ENCODE peak calls at places on chromosomes 4 and X, in six cellular contexts. I, M, D, G, R and S are unnamed samples.
A peak's percentile ranks its signal among the peaks of the same experiment; 100 is the strongest.

GRCh38 chr4:158581161-158581560 is 59.5 kb downstream of the RXFP1 start:
- DNase-seq in D (no peak), M (no peak), R (no peak), I (no peak), G (no peak), S (no peak)

GRCh38 chr4:12495211-12495610 is 988.9 kb downstream of the RAB28 start:
- DNase-seq in I (no peak), R (no peak), M (no peak), G (no peak), D (no peak), S (no peak)

GRCh38 chr4:43242611-43243010 is 350.1 kb downstream of the GRXCR1 start:
- DNase-seq in G (no peak), I (no peak), M (no peak), D (no peak), R (no peak), S (no peak)

GRCh38 chrX:10486373-10486772 is 134.0 kb downstream of the MID1 start:
- DNase-seq in M (no peak), D (no peak), R (no peak), I (no peak), G (no peak), S (no peak)

GRCh38 chr4:52244773-52245360 is 193.8 kb downstream of the SPATA18 start:
- DNase-seq in G (no peak), I (no peak), D (no peak), R (peak; percentile 42), M (no peak), S (no peak)

GRCh38 chr4:12545845-12546244 is 938.3 kb downstream of the RAB28 start:
- DNase-seq in I (no peak), R (no peak), G (no peak), M (no peak), D (no peak), S (no peak)

GRCh38 chr4:5993876-5994811 is 24.1 kb downstream of the C4orf50 start:
- DNase-seq in M (no peak), R (no peak), I (no peak), D (no peak), G (no peak), S (no peak)

GRCh38 chr4:82515705-82516104 is 46.1 kb downstream of the TMEM150C start:
- DNase-seq in I (no peak), R (no peak), G (no peak), M (no peak), D (no peak), S (no peak)

GRCh38 chrX:29530520-29530919 is 684.8 kb upstream of the MAGEB2 start:
- DNase-seq in M (no peak), R (no peak), D (no peak), G (no peak), I (no peak), S (no peak)

GRCh38 chrX:31130457-31131215 is 58.8 kb upstream of the FTHL17 start:
- DNase-seq in M (no peak), I (no peak), G (no peak), R (no peak), D (no peak), S (no peak)